ENCODE peak calls at places on chromosomes 3 and 15, in five cellular contexts. H, I, L, T and Q are unnamed samples. For H3K9me3, the result is how much of the 10 kb centered on the place peaks cover.

GRCh38 chr15:63071288-63071909 is 28.9 kb downstream of the TPM1 start:
- DNase-seq in I (no peak), T (no peak), H (no peak), L (no peak), Q (no peak)

GRCh38 chr15:91887921-91888373 is 34.4 kb downstream of the SLCO3A1 start:
- DNase-seq in H (no peak), I (no peak), T (no peak), L (peak), Q (no peak)

GRCh38 chr15:65400760-65401606 is 21.8 kb downstream of the IGDCC4 start:
- DNase-seq in T (no peak), I (peak), L (peak), H (peak), Q (peak)

GRCh38 chr15:71341811-71342550 is 226.7 kb downstream of the THSD4 start:
- DNase-seq in L (no peak), T (no peak), H (no peak), I (no peak), Q (no peak)

GRCh38 chr15:66628976-66629723 is 63.4 kb upstream of the LCTL start:
- DNase-seq in T (no peak), L (no peak), I (no peak), H (no peak), Q (no peak)

GRCh38 chr3:62559831-62560445 is 186.6 kb upstream of the FEZF2 start:
- DNase-seq in H (no peak), T (no peak), I (no peak), L (peak), Q (no peak)

GRCh38 chr3:112647122-112647521 is 6.2 kb upstream of the CCDC80 start:
- DNase-seq in H (no peak), T (no peak), L (peak), I (no peak), Q (no peak)

GRCh38 chr15:99925661-99926461 is 192.6 kb upstream of the LYSMD4 start:
- DNase-seq in H (peak), L (peak), T (no peak), I (peak), Q (peak)

GRCh38 chr3:3172627-3173026 is 6.9 kb downstream of the CRBN start:
- DNase-seq in I (no peak), L (no peak), H (no peak), T (no peak), Q (no peak)

GRCh38 chr3:31180274-31180673 is 285.8 kb upstream of the GADL1 start:
- DNase-seq in T (no peak), H (no peak), L (no peak), I (no peak), Q (no peak)

GRCh38 chr3:157836022-157836421 is 270.2 kb downstream of the SHOX2 start:
- DNase-seq in H (no peak), L (no peak), I (no peak), T (no peak), Q (no peak)

GRCh38 chr3:37800022-37800493 is 61.6 kb upstream of the CTDSPL start:
- DNase-seq in I (no peak), T (no peak), L (no peak), H (no peak), Q (no peak)

GRCh38 chr15:27530994-27531393 is 560.0 kb downstream of the GABRG3 start:
- DNase-seq in I (no peak), L (no peak), H (no peak), T (no peak), Q (no peak)
- H3K9me3 ChIP-seq in I (under half), L (under half), H (under half), T (under half), Q (under half)

DNA sequence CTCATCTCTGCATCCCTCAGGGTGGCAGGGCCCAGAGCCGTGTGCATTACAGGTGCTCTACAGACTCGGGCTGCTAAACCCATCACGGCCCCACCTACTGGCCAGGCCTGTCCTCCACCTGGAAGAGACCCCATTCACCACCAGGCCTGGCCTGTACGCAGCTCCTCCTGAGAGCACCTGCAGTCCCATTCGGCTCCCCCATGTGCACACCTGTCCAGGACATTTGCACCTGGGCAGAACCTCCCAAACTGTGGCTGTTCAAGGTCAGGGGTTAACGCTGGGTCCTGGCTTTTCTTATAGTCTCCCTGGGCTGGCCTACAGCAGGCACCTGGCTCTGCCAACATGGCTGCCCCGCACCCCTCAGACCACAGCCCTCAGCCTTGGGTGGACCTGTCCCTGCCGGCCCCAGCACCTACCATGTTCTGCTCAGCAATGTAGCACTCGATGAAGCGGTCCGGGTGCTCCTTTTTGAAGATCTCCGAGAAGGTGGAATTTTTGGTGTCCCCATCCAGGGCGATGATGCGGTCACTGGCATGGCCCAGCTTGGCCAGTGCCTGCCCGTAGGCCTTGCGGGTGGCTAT is 25.7 kb downstream of the TKT start:
- DNase-seq in T (no peak), L (no peak), I (no peak), H (no peak), Q (no peak)
- TF ChIP-seq CTCF in T (no peak), L (no peak), I (no peak), H (no peak), Q (no peak)

GRCh38 chr15:46766021-46766420 is 951.3 kb upstream of the SEMA6D start:
- DNase-seq in T (no peak), I (no peak), H (no peak), L (no peak), Q (no peak)
- H3K9me3 ChIP-seq in T (under half), I (under half), H (under half), L (under half), Q (under half)

DNA sequence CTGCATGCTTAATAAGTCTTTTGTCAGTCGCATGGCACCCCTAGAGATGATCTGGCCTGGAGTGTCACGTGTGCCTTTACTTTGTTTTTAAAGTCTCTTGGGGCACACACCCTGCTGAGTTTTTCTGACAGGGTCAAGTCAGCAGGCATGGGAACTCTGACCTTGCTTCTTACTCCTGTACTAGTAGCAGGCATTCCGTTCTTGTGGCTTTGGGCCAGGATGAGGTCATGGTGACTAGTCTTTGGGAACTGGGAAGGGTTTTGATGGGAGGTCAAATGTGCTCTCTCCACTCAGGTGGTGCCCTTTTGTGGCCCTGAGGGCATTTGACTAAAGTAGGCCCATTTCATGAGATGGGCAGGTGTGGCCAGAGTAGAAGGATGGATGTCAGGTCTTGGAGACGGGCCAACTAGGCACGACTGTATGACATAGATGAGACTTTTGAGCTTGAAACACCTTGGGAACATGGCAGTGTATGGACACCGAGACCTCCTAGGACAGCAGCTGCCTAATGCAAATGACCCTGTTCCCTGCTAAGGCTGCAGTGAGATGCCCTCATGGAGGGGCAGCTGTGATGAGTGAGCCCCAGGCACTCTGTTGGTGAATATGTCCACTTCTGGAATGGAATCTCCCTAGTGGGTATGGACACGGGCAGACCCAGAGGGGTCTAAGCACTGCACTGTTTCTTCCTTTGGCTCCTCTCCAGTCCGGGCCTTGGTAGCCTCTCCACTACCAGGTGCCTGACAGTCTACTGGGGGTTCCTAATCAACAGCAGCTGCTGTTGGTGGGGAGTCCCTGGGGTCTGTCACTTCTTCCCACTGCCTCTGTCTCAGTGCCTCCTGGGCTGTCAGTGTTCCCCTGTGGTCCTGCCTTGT is 16.4 kb downstream of the SRPRB start:
- DNase-seq in T (peak), I (no peak), H (peak), L (peak), Q (peak)
- TF ChIP-seq CTCF in T (no peak), I (no peak), H (no peak), L (no peak), Q (peak)

DNA sequence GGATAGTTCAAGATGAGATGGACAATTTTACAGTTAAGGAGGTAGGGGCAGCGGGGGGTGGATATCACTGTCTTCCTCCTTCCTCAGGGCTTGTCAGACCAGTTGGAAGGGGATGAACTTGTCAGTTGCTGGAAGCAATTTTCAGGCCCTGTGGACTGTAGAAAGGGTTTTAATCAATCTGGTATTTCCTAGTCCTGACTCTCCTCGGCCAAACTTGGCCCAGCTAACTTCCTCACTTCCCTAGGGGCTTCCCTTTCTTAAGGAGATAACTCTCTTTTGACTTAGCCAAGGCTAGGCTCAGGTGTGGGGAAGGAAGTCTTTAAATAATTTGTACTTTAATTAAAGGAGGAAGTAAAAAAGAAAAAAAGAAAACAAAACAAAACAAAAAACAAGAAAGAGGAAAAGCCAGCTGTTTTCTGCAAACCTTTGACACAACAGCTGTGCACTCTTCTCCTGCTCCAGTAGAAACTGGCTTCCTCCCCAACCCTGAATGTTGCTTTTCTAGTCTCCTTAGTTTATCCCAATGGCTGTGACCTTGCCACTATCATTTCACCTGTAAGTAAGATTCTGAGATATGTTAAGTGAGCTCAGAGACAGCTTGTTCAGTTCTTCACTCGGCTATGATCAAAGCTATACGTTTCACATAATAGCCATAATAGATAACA is 53.0 kb upstream of the ST3GAL6 start:
- DNase-seq in T (no peak), H (no peak), I (no peak), L (no peak), Q (no peak)
- H3K9me3 ChIP-seq in T (under half), H (under half), I (under half), L (under half), Q (under half)

GRCh38 chr3:188280627-188281026 is 126.7 kb downstream of the LPP start:
- DNase-seq in H (no peak), T (no peak), I (no peak), L (no peak), Q (no peak)

GRCh38 chr3:188282871-188283270 is 128.9 kb downstream of the LPP start:
- DNase-seq in L (no peak), I (no peak), H (no peak), T (no peak), Q (no peak)

GRCh38 chr3:188286087-188286513 is 132.1 kb downstream of the LPP start:
- DNase-seq in T (no peak), H (no peak), L (peak), I (no peak), Q (no peak)

GRCh38 chr3:188284455-188285212 is 130.7 kb downstream of the LPP start:
- DNase-seq in L (no peak), H (no peak), T (no peak), I (no peak), Q (no peak)

DNA sequence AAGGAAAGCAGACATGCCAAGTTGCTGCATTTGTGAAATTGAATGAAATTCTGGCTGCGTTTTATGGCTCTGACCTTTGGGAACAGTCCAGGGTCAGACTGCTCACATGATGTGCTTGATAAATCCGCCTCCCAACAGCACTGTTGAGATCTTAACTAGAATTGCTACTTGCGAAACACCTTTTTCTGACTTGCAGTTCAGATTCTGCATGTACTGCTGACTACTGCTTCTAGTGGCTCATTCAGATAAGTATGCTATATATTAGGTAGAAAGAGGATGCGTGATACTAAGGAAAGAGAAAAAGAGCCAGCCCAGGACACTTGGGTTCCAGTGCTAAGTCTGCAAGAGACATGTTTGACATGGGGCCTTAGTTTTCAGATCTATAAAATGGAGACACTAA is 129.4 kb downstream of the LPP start:
- DNase-seq in T (no peak), H (peak), L (peak), I (no peak), Q (no peak)
- TF ChIP-seq CTCF in T (no peak), H (peak), L (peak), I (no peak), Q (no peak)

DNA sequence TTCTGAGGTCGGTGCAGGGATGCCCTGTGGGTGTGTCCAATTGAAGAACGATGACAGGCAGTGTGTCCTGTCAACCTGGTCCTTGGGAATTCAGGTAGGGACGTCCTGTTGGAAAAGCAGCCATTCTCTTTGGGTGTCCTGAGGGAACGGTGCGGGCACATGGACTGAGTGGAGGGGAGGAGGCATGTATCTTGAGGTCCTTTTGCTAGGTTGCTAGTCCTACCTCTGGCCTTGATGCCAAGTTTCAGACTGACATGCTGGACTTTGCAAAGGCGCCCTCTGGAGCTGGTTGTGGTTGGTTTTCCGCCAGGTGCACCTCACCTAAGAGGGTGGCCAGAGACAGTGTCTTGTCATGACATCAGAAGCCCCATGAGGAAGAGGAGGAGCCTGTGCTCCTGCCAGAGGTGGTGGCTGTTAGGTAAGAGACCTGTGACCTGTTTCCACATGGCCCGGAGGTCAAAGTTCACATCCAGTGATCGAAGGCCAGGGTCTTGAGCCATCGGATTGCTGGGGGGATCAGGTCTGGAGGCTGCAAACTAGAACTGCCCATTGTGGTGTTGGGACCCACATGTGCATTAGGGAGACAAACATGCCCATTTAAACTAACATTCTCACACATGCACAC is 106.3 kb downstream of the SNRPN start:
- DNase-seq in T (no peak), H (no peak), L (no peak), I (no peak), Q (no peak)
- H3K9me3 ChIP-seq in T (half or more), H (under half), L (under half), I (half or more), Q (half or more)

DNA sequence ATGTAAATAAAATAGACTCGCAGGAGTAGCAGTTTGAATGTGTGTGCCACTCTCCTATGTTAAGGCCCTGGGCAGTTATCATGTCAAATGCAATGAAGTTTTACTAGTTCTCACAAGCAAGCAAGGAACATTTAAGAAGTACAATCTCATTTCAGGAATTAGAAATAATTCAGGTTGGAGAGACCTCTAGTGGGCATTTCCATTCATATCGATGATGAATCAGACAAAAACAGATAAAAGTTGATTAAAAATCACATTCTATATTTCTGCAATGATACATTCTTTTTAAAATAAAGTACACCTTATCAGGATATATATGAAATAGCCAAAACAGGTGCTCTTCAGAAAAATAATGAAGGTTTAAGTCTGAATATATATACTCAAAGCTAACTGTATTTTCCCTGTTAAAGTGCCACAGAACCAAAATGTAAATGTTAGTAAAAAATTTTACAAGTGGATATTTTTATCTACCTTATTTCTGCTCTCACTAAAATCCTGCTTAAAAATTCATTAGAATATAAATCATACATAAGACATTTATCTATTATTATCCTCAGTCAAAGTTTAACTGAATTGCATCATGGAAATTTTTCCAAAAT is 492.4 kb upstream of the FRG2C start:
- DNase-seq in T (no peak), L (peak), I (no peak), H (no peak), Q (no peak)
- TF ChIP-seq CTCF in T (no peak), L (peak), I (no peak), H (peak), Q (peak)

GRCh38 chr15:25173241-25174028 is 218.6 kb downstream of the SNRPN start:
- DNase-seq in T (no peak), H (peak), I (no peak), L (no peak), Q (no peak)
- H3K9me3 ChIP-seq in T (under half), H (under half), I (under half), L (under half), Q (half or more)

GRCh38 chr15:79924379-79924778 is 27.6 kb upstream of the MTHFS start:
- DNase-seq in L (no peak), H (no peak), I (no peak), T (no peak), Q (no peak)

GRCh38 chr15:79922512-79923067 is 25.8 kb upstream of the MTHFS start:
- DNase-seq in T (no peak), H (no peak), L (peak), I (no peak), Q (no peak)

GRCh38 chr15:79919749-79920511 is 23.1 kb upstream of the MTHFS start:
- DNase-seq in T (no peak), I (no peak), L (no peak), H (no peak), Q (no peak)

GRCh38 chr15:79923068-79923514 is 26.3 kb upstream of the MTHFS start:
- DNase-seq in T (no peak), I (peak), L (peak), H (peak), Q (peak)

GRCh38 chr15:79923515-79924169 is 26.8 kb upstream of the MTHFS start:
- DNase-seq in I (peak), T (peak), L (peak), H (peak), Q (peak)
- TF ChIP-seq CTCF in I (no peak), T (no peak), L (no peak), H (no peak), Q (no peak)